ENCODE peak calls at places on chromosomes 7 and 10, in seven cellular contexts. C, E, F, D, X, M and N are unnamed samples.

GRCh38 chr7:114303301-114303700 is 111.3 kb upstream of the FOXP2 start:
- DNase-seq in M (no peak), X (no peak), E (no peak), D (no peak), F (no peak), C (no peak), N (no peak)

GRCh38 chr7:94417261-94417660 is 22.6 kb downstream of the COL1A2 start:
- DNase-seq in M (no peak), X (no peak), E (no peak), C (no peak), F (no peak), D (peak; percentile 61), N (peak; percentile 35)

GRCh38 chr7:27204851-27205322 is 5.0 kb upstream of the HOXA13 start:
- DNase-seq in F (no peak), E (no peak), D (peak; percentile 31), M (no peak), X (no peak), C (no peak), N (no peak)

GRCh38 chr7:154182361-154182760 is 130.2 kb downstream of the DPP6 start:
- DNase-seq in M (no peak), C (no peak), F (no peak), E (no peak), X (no peak), D (no peak), N (no peak)

GRCh38 chr7:124088590-124088989 is 55.7 kb upstream of the TMEM229A start:
- DNase-seq in X (no peak), E (no peak), D (no peak), F (no peak), M (no peak), C (no peak), N (peak; percentile 31)

GRCh38 chr10:91683976-91684375 is 51.1 kb upstream of the PPP1R3C start:
- DNase-seq in D (peak; percentile 76), E (no peak), C (no peak), F (no peak), X (no peak), M (no peak), N (peak; percentile 69)

GRCh38 chr7:77680266-77680665 is 16.0 kb upstream of the RSBN1L start:
- DNase-seq in F (no peak), X (no peak), C (no peak), E (no peak), M (no peak), D (no peak), N (no peak)

GRCh38 chr10:14009315-14010082 is 321.2 kb downstream of the FRMD4A start:
- DNase-seq in D (peak; percentile 88), E (no peak), M (peak; percentile 95), C (no peak), F (no peak), X (no peak), N (peak; percentile 89)

GRCh38 chr7:98174334-98175259 is 36.6 kb upstream of the BHLHA15 start:
- DNase-seq in D (no peak), E (no peak), C (no peak), X (peak; percentile 75), M (no peak), F (peak; percentile 75), N (no peak)

GRCh38 chr7:142583424-142583823 is 165.8 kb upstream of the PRSS1 start:
- DNase-seq in D (peak; percentile 68), M (peak; percentile 79), X (no peak), F (no peak), C (no peak), E (no peak), N (peak; percentile 65)

GRCh38 chr10:63595072-63595471 is 73.9 kb downstream of the REEP3 start:
- DNase-seq in E (no peak), C (no peak), D (no peak), M (no peak), X (no peak), F (no peak), N (peak; percentile 15)

GRCh38 chr7:151896486-151896885 is 19.6 kb upstream of the PRKAG2 start:
- DNase-seq in F (no peak), C (peak; percentile 38), X (no peak), M (no peak), E (peak; percentile 41), D (no peak), N (no peak)
- TF ChIP-seq CTCF in F (no peak), C (no peak), X (no peak), M (no peak), E (no peak), D (no peak), N (no peak)

GRCh38 chr7:127665922-127666321 is 13.9 kb downstream of the SND1 start:
- DNase-seq in D (no peak), E (no peak), C (no peak), F (no peak), X (no peak), M (no peak), N (no peak)
- H3K4me3 ChIP-seq in D (no peak overlapping the region), E (no peak overlapping the region), C (no peak overlapping the region), F (no peak overlapping the region), X (no peak overlapping the region), M (no peak overlapping the region), N (no peak overlapping the region)

GRCh38 chr10:22105270-22105669 is 101.7 kb upstream of the DNAJC1 start:
- DNase-seq in F (no peak), E (no peak), D (no peak), X (no peak), C (no peak), M (no peak), N (no peak)

GRCh38 chr10:22103701-22104100 is 100.2 kb upstream of the DNAJC1 start:
- DNase-seq in X (no peak), C (no peak), E (no peak), M (peak; percentile 17), F (no peak), D (no peak), N (peak; percentile 7)
- TF ChIP-seq CTCF in X (peak; percentile 33), C (no peak), E (no peak), M (peak; percentile 31), F (no peak), D (peak; percentile 27), N (peak; percentile 23)

GRCh38 chr10:132002004-132002403 is 20.3 kb upstream of the BNIP3 start:
- DNase-seq in X (no peak), E (peak; percentile 35), D (no peak), C (peak; percentile 40), M (no peak), F (no peak), N (no peak)
- H3K4me3 ChIP-seq in X (no peak overlapping the region), E (no peak overlapping the region), D (no peak overlapping the region), C (no peak overlapping the region), M (no peak overlapping the region), F (no peak overlapping the region), N (no peak overlapping the region)

GRCh38 chr10:64977912-64978311 is 1456.7 kb downstream of the REEP3 start:
- DNase-seq in M (no peak), C (no peak), F (no peak), D (no peak), X (no peak), E (no peak), N (no peak)
- TF ChIP-seq CTCF in M (no peak), C (no peak), F (no peak), D (no peak), X (peak; percentile 43), E (no peak), N (no peak)